ENCODE peak calls at places on chromosomes 3 and 15, in eight cellular contexts. H is esophagus squamous epithelium, Y is heart right ventricle, M is adrenal gland, K is colonic mucosa, X is NB4, E is kidney, C is left lung. A is an unnamed sample.

GRCh38 chr15:82750831-82751181 is 41.1 kb upstream of the AP3B2 start:
- DNase-seq in H (no peak), E (no peak), X (no peak), K (no peak), Y (no peak), M (no peak), C (no peak), A (peak; percentile 71)

GRCh38 chr3:194604126-194604525 is 29.1 kb downstream of the TMEM44 start:
- DNase-seq in M (no peak), H (no peak), Y (no peak), C (no peak), E (no peak), X (no peak), K (no peak), A (no peak)

GRCh38 chr15:76064375-76064774 is 4.6 kb downstream of the TMEM266 start:
- DNase-seq in H (no peak), Y (no peak), C (no peak), K (no peak), X (no peak), M (no peak), E (no peak), A (no peak)

GRCh38 chr3:168040624-168041208 is 55.0 kb downstream of the GOLIM4 start:
- DNase-seq in X (peak; percentile 74), M (peak; percentile 15), E (no peak), Y (no peak), C (no peak), H (no peak), K (no peak), A (peak; percentile 63)

GRCh38 chr3:15300318-15301078 is 31.9 kb downstream of the SH3BP5 start:
- DNase-seq in E (peak; percentile 73), H (no peak), C (no peak), K (no peak), X (peak; percentile 67), M (peak; percentile 89), Y (no peak), A (no peak)

GRCh38 chr3:33438284-33438668 is 1.9 kb downstream of the UBP1 start:
- DNase-seq in M (peak; percentile 16), E (no peak), H (no peak), X (peak; percentile 52), C (no peak), K (no peak), Y (no peak), A (peak; percentile 47)

GRCh38 chr15:36883705-36884355 is 216.5 kb downstream of the MEIS2 start:
- DNase-seq in K (peak; percentile 87), E (peak; percentile 93), M (peak; percentile 94), X (peak; percentile 83), Y (peak; percentile 87), C (peak; percentile 84), H (no peak), A (peak; percentile 87)

GRCh38 chr3:147369231-147369630 is 37.1 kb downstream of the ZIC4 start:
- DNase-seq in Y (no peak), E (no peak), X (no peak), C (no peak), H (no peak), K (no peak), M (no peak), A (no peak)

GRCh38 chr3:133711013-133711412 is 35.2 kb upstream of the TF start:
- DNase-seq in X (no peak), H (no peak), E (no peak), Y (no peak), K (no peak), C (no peak), M (no peak), A (no peak)

GRCh38 chr3:37050242-37050641 is 56.9 kb downstream of the MLH1 start:
- DNase-seq in C (no peak), H (no peak), K (no peak), M (peak; percentile 16), X (no peak), Y (no peak), E (no peak), A (no peak)

GRCh38 chr3:113211370-113212154 is at the start of gene BOC:
- DNase-seq in M (no peak), X (peak; percentile 38), H (no peak), K (peak; percentile 20), Y (peak; percentile 38), C (no peak), E (peak; percentile 82), A (no peak)

GRCh38 chr3:158683216-158683975 is 10.9 kb upstream of the LXN start:
- DNase-seq in H (no peak), K (no peak), Y (no peak), X (no peak), E (no peak), M (no peak), C (no peak), A (no peak)

GRCh38 chr3:145849115-145849514 is 311.9 kb downstream of the PLOD2 start:
- DNase-seq in Y (no peak), M (no peak), C (no peak), X (no peak), H (no peak), E (no peak), K (no peak), A (no peak)

GRCh38 chr15:47568030-47568429 is 149.3 kb upstream of the SEMA6D start:
- DNase-seq in X (no peak), K (no peak), H (no peak), C (no peak), E (no peak), M (no peak), Y (no peak), A (no peak)

DNA sequence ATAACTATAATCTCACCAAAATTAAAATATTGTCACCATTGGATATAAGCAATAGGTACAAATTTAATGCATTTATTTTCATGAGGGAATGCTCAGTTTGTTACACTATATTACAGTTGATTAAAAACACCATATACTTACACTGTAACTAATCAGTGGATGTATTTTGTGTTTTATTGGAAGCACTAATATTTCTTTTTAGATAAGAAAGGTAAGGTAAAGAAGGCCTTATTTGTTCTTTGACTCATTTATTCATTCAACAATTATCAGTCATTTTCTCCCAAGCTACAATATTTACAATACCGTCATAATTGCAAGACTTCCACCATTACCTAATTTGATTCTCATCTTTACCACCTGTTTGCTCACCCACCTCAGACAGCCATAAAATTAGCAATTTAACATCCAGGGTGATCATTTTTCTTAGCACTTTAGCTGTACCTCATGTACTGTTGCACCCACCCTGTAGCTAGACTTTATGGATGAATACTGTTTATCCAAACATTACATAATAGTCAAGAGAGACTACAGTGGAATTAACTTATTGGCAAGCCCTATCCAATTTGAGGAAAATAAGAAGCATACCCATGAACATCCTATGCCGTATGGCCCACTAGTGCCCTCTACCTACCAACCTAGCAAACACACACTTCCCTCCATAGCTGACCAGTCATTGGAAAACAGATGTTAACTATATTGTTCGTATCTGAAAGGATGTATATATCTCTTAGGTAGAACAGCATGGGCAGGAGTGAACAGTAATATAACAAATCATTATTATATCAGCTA is 229.6 kb downstream of the BBX start:
- DNase-seq in C (no peak), H (no peak), K (peak; percentile 22), E (no peak), X (peak; percentile 50), Y (no peak), M (peak; percentile 7), A (peak; percentile 37)
- TF ChIP-seq CTCF in C (no peak), H (no peak), K (peak; percentile 43), E (no peak), X (peak; percentile 67), Y (peak; percentile 51), M (no peak), A (peak; percentile 79)

DNA sequence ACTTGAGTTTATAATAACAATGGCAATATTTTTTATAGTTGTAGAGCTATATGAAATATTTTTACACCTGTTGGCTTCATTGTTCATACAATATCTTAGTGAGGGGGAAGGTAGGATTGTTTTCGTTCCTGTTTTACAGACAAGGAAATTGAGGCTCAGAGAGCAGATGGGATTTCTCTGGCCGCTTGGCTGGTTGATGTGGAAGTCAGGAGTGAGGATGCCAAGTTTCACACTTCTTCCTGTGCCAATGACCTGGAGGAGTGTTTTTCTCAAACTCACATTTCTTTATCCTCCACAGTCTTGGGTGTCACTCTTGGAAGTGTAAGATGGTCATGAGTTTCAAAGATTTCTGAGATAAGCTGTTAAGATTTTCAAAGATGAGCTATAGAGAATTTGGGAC is 50.6 kb downstream of the LPP start:
- DNase-seq in M (no peak), Y (no peak), X (no peak), E (no peak), K (no peak), C (no peak), H (no peak), A (no peak)
- TF ChIP-seq CTCF in M (no peak), Y (no peak), X (no peak), E (no peak), K (no peak), C (no peak), H (no peak), A (no peak)

DNA sequence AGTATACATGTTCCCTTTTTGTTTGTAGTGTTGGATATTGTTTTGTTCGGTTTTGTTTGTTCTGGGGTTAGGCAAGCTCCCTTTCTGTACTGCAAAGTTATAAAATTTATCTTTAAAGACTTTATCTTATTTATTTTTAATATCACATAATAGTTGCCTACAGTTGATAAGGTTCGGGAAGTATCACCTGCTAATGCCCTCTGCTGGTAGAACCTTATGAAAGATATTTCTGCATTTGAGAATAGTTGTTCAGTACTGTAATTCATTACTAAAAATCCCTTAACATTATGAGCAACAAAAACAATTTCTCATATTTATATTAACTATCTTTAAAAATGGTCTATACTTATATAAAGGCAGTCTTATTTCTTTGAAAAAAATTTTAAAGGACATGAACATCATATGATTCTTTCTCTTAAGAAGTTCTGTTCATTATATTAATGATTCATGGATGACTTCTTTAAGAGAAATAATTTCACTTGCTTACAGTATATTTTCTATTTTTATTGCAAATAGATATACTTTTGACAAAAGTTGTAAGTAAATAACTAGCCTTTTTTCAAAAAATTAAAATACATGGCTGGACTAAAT is 1126.8 kb downstream of the SI start:
- DNase-seq in E (no peak), K (no peak), H (no peak), X (peak; percentile 4), Y (no peak), C (no peak), M (no peak), A (peak; percentile 27)
- TF ChIP-seq CTCF in E (peak; percentile 23), K (peak; percentile 15), H (no peak), X (peak; percentile 26), Y (peak; percentile 15), C (no peak), M (no peak), A (peak; percentile 79)

GRCh38 chr15:62941719-62942118 is 100.8 kb upstream of the TPM1 start:
- DNase-seq in K (no peak), E (no peak), H (no peak), C (no peak), M (no peak), Y (no peak), X (no peak), A (no peak)

GRCh38 chr15:62940359-62940754 is 102.2 kb upstream of the TPM1 start:
- DNase-seq in Y (no peak), C (no peak), E (no peak), K (no peak), H (no peak), X (no peak), M (no peak), A (no peak)

GRCh38 chr15:62940755-62941361 is 101.7 kb upstream of the TPM1 start:
- DNase-seq in E (peak; percentile 96), K (peak; percentile 53), X (peak; percentile 48), H (no peak), Y (peak; percentile 79), C (peak; percentile 65), M (peak; percentile 83), A (no peak)

GRCh38 chr15:62945063-62945462 is 97.5 kb upstream of the TPM1 start:
- DNase-seq in E (no peak), C (no peak), K (no peak), M (no peak), Y (no peak), H (no peak), X (no peak), A (no peak)

GRCh38 chr15:62942411-62942810 is 100.1 kb upstream of the TPM1 start:
- DNase-seq in C (no peak), Y (no peak), K (no peak), M (no peak), H (no peak), X (no peak), E (no peak), A (no peak)
- TF ChIP-seq CTCF in C (no peak), Y (no peak), K (no peak), M (no peak), H (no peak), X (no peak), E (no peak), A (no peak)

A was measured in OCI-LY7.